ENCODE peak calls at places on chromosomes 12 and 14, in six cellular contexts. J is GM12878, S is H1, O is K562, Q is GM12891, V is HepG2. H is an unnamed sample.

GRCh38 chr12:132389526-132390286 is 60.3 kb upstream of the GALNT9 start:
- DNase-seq in J (no peak), S (no peak), O (no peak), Q (no peak), V (no peak), H (no peak)

GRCh38 chr12:121810234-121810817 is 6.5 kb downstream of the SETD1B start:
- DNase-seq in J (no peak), S (no peak), O (no peak), Q (no peak), V (no peak), H (no peak)

GRCh38 chr12:24596768-24597388 is 352.0 kb downstream of the BCAT1 start:
- DNase-seq in J (no peak), S (no peak), O (peak; percentile 23), Q (no peak), V (peak; percentile 24), H (no peak)

GRCh38 chr14:20848955-20849570 is 42.1 kb upstream of the RNASE3 start:
- DNase-seq in J (no peak), S (no peak), O (no peak), Q (no peak), V (peak; percentile 19), H (no peak)

GRCh38 chr12:64385019-64385418 is 5.5 kb downstream of the C12orf56 start:
- DNase-seq in J (no peak), S (no peak), O (no peak), Q (no peak), V (no peak), H (no peak)

GRCh38 chr14:57519051-57519450 is 25.4 kb upstream of the CCDC198 start:
- DNase-seq in J (no peak), S (no peak), O (no peak), Q (no peak), V (peak; percentile 48), H (no peak)

GRCh38 chr14:90382491-90383125 is 14.2 kb upstream of the CALM1 start:
- DNase-seq in J (no peak), S (no peak), O (peak; percentile 9), Q (peak; percentile 17), V (peak; percentile 52), H (no peak)

GRCh38 chr14:55913324-55914035 is 204.7 kb upstream of the PELI2 start:
- DNase-seq in J (no peak), S (no peak), O (no peak), Q (no peak), V (no peak), H (no peak)

GRCh38 chr14:104940526-104941150 is 16.0 kb downstream of the PLD4 start:
- DNase-seq in J (no peak), S (no peak), O (no peak), Q (no peak), V (no peak), H (no peak)

GRCh38 chr12:125161712-125162023 is 96.4 kb downstream of the AACS start:
- DNase-seq in J (no peak), S (no peak), O (no peak), Q (no peak), V (no peak), H (no peak)

GRCh38 chr12:84305144-84305543 is 607.5 kb downstream of the SLC6A15 start:
- DNase-seq in J (no peak), S (no peak), O (no peak), Q (no peak), V (no peak), H (no peak)

GRCh38 chr12:73769337-73769736 is 768.3 kb upstream of the ATXN7L3B start:
- DNase-seq in J (no peak), S (no peak), O (no peak), Q (no peak), V (peak; percentile 70), H (no peak)

GRCh38 chr14:98953544-98954346 is 318.3 kb downstream of the BCL11B start:
- DNase-seq in J (no peak), S (peak; percentile 35), O (no peak), Q (no peak), V (no peak), H (no peak)

DNA sequence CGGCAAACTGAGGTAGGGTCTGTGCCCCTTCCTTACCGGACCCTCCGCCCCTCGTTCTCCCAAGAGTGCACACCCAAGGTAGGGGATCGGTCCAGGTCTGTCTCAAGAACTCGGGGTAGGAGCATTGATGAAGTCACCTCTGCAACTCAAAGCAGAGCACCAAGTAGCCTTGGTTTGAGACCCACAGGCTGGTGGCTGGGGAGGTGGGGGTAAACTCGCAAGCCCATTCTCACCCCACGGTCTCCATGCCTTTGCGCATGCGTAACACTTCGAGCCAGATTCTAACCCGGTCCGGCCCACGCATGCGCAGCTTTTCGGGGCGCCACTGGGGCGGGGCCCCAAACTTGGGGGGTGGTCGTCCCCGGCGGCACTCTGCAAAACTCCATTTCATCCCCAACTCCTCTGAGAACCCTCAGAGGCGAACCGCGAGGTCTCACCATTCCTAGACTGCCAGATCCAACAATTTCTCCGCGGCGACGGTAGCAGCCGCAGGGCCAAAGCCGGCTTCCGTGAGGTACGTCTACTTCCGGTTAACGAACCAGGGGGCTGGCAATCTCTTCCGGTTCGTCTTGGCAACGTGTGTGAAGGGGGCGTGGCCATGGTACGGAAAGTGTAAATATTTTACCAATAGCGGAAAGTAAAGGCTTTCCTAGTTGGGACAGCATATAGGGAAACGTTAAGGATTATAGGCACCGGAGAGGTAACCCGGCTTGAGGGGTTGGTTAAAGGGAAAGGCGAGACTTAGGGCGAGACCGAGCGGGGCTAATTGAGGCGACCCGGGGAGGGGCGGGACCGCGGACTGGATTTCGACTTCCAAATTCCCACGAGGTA is at the start of gene MCRS1:
- DNase-seq in J (peak; percentile 80), S (peak; percentile 92), O (peak; percentile 98), Q (peak; percentile 90), V (peak; percentile 92), H (peak; percentile 95)
- TF ChIP-seq POLR2A in J (peak; percentile 98), S (peak; percentile 96), O (peak; percentile 98), Q (peak; percentile 97), V (peak; percentile 70), H (peak; percentile 97)

GRCh38 chr12:51334774-51335173 is 10.8 kb upstream of the BIN2 start:
- DNase-seq in J (no peak), S (no peak), O (no peak), Q (no peak), V (no peak), H (no peak)
- TF ChIP-seq POLR2AphosphoS5 in J (no peak), S (no peak), O (no peak), Q (no peak), V (no peak), H (no peak)

GRCh38 chr12:2959508-2960431 is 573 bp downstream of the TEAD4 start:
- DNase-seq in J (no peak), S (peak; percentile 73), O (peak; percentile 67), Q (peak; percentile 62), V (peak; percentile 21), H (peak; percentile 42)
- TF ChIP-seq TAF1 in J (no peak), S (no peak), O (no peak), Q (no peak), V (peak; percentile 54), H (no peak)

DNA sequence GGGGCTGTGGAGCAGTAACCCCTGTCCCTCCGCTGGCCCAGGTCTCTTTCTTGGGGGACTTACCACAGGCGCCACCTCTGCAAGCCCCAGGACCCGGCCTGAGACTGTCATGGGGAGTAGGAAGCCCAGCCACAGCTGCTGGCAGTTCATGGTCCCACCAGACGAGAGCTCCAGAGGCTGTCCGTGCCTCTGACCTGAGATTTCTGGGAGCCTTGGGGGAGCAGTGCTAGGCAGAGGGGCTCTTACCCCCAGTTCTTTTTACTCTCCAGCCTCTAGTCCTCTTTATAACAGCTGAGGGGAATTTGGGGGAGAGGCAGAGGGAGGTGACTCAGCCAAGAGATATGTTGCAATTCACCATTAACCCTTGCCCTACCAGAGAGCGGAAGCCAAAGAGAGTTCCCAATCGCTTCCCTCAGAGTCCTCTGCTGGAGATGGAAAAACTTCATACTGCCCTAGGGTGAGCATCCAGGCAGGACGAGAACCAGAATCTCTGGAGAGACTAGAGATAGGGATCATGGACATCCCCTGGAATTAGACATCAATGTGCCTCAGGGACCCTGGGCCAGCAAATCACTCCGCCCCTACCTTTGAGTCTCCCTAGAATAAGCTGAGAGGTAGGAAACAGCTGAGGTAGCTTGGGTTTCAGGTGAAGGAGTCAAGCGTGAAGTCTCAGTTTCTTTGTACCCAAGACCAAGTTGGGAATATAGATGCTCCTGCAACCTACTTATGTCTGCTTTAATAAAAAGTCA is at the start of gene MMP19:
- DNase-seq in J (no peak), S (no peak), O (peak; percentile 57), Q (no peak), V (peak; percentile 46), H (no peak)
- TF ChIP-seq POLR2A in J (no peak), S (peak; percentile 52), O (no peak), Q (no peak), V (no peak), H (no peak)

DNA sequence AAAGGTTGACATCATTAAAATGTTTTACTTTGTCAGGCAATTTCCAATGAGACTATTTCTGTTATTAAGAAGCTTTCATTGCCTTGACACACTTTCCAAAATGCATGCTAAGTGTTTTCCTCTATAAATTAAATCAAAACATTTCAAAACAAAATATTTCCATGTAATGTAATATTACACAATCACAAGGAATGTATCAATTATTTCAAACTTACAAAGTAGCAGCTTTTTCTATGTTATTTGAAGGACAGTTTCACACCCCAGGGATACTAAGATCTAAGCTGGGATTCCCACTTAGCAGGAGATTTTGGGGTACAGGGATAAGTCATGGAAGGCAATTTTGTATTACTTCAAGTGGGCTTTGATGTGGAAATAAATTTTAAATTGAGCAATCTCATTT is 144.9 kb downstream of the FOXG1 start:
- DNase-seq in J (no peak), S (no peak), O (no peak), Q (no peak), V (no peak), H (no peak)
- TF ChIP-seq POLR2AphosphoS5 in J (no peak), S (no peak), O (no peak), Q (no peak), V (no peak), H (no peak)

DNA sequence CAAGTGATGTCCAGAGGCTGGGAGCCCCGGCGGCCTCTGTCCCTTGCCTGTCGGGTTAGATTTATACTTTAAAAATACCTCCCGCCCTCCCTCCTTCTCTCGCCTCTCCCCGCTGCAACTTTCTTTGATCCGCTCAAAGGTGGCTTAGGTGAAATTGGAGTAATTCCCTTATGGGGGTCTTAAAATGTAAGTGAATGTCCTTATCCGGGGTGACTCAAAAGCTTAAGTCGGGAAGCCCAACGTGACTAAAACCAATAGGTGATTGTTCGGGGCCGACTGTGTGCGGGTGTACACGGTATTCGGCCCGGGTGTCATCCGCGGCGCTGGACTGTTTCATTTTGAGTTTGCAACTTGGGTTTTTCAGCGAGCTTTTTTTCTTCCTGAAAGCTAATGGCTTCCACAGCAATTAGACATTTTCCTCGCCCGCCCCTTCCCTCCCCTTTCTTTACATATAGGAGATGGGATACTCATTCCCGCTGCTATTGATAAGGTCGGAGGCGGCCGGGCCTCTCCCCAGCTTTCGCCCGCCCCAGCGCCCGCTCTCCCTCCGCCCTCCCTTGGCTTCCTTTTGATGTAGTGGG is 2.0 kb upstream of the CCND2 start:
- DNase-seq in J (peak; percentile 51), S (peak; percentile 76), O (peak; percentile 19), Q (no peak), V (no peak), H (no peak)
- TF ChIP-seq TAF1 in J (peak; percentile 57), S (peak; percentile 16), O (no peak), Q (peak; percentile 41), V (no peak), H (peak; percentile 12)

GRCh38 chr14:34629657-34630529 is at the start of gene SNX6:
- DNase-seq in J (no peak), S (peak; percentile 84), O (peak; percentile 94), Q (peak; percentile 98), V (peak; percentile 78), H (peak; percentile 97)
- TF ChIP-seq POLR2A in J (peak; percentile 93), S (peak; percentile 87), O (peak; percentile 73), Q (no peak), V (peak; percentile 97), H (peak; percentile 62)